ENCODE peak calls at places on chromosomes 4 and X, in eight cellular contexts. S is dorsolateral prefrontal cortex; K is NCI-H1092 treated with DMSO at 0.1 percent for 48 hours; E is right atrium auricular region; Q is stimulated activated CD4-positive, alpha-beta T cell treated with anti-CD3 and anti-CD28 coated beads, Interleukin-12 subunit alpha, Interleukin-12 subunit beta, amount 100 ng/mL, for 4 hours; V is GM23248; Y is stimulated activated naive B cell treated with anti-CD40 and anti-IgM and Interleukin-4, amounts not matched to agents 10 μg/mL and 1 μg/mL and 100 μg/mL, for 72 hours; B is EL. W is an unnamed sample.
A peak's percentile ranks its signal among the peaks of the same experiment; 100 is the strongest.

GRCh38 chr4:41160010-41160789 is 54.1 kb downstream of the APBB2 start:
- DNase-seq in S (no peak), K (no peak), E (no peak), Q (no peak), V (peak; percentile 90), Y (no peak), B (peak; percentile 97), W (peak; percentile 96)

GRCh38 chrX:73448379-73448778 is 1.5 kb downstream of the CDX4 start:
- DNase-seq in S (no peak), K (no peak), E (no peak), Q (no peak), V (peak; percentile 1), Y (no peak), B (no peak), W (no peak)

GRCh38 chr4:105436414-105436813 is 37.4 kb downstream of the PPA2 start:
- DNase-seq in S (no peak), K (no peak), E (no peak), Q (no peak), V (no peak), Y (no peak), B (no peak), W (no peak)

GRCh38 chrX:93637591-93637990 is 35.8 kb downstream of the NAP1L3 start:
- DNase-seq in S (no peak), K (no peak), E (no peak), Q (no peak), V (no peak), Y (no peak), B (no peak), W (no peak)

GRCh38 chrX:42824541-42824940 is 46.6 kb upstream of the PPP1R2C start:
- DNase-seq in S (no peak), K (no peak), E (no peak), Q (no peak), V (no peak), Y (no peak), B (no peak), W (no peak)

GRCh38 chr4:24186466-24186865 is 296.6 kb upstream of the PPARGC1A start:
- DNase-seq in S (no peak), K (no peak), E (no peak), Q (no peak), V (no peak), Y (no peak), B (no peak), W (no peak)

GRCh38 chr4:44804301-44804700 is 77.9 kb upstream of the GNPDA2 start:
- DNase-seq in S (no peak), K (no peak), E (no peak), Q (no peak), V (no peak), Y (no peak), B (no peak), W (no peak)

GRCh38 chrX:150688911-150689451 is 4.2 kb upstream of the MTMR1 start:
- DNase-seq in S (no peak), K (no peak), E (no peak), Q (no peak), V (peak; percentile 86), Y (no peak), B (peak; percentile 94), W (peak; percentile 91)

GRCh38 chr4:153556441-153556815 is 90.3 kb downstream of the TMEM131L start:
- DNase-seq in S (no peak), K (no peak), E (no peak), Q (no peak), V (no peak), Y (no peak), B (no peak), W (no peak)

GRCh38 chrX:69065451-69065850 is 99.8 kb downstream of the PJA1 start:
- DNase-seq in S (no peak), K (no peak), E (peak; percentile 53), Q (no peak), V (peak; percentile 56), Y (no peak), B (no peak), W (no peak)

GRCh38 chr4:19707876-19708275 is 543.8 kb upstream of the SLIT2 start:
- DNase-seq in S (no peak), K (no peak), E (no peak), Q (no peak), V (no peak), Y (no peak), B (no peak), W (peak; percentile 48)

GRCh38 chrX:37918703-37919102 is 71.3 kb upstream of the DYNLT3 start:
- DNase-seq in S (no peak), K (no peak), E (no peak), Q (no peak), V (no peak), Y (no peak), B (no peak), W (no peak)

GRCh38 chr4:149493492-149493891 is 322.2 kb downstream of the IQCM start:
- DNase-seq in S (no peak), K (no peak), E (no peak), Q (no peak), V (peak; percentile 7), Y (no peak), B (peak; percentile 4), W (no peak)

GRCh38 chr4:70356185-70356584 is 4.4 kb upstream of the SMR3A start:
- DNase-seq in S (no peak), K (no peak), E (no peak), Q (no peak), V (no peak), Y (no peak), B (no peak), W (no peak)

GRCh38 chr4:91840359-91840758 is 463.4 kb upstream of the GRID2 start:
- DNase-seq in S (no peak), K (peak; percentile 68), E (no peak), Q (no peak), V (no peak), Y (no peak), B (no peak), W (no peak)

GRCh38 chrX:130106071-130106470 is 4.2 kb downstream of the ELF4 start:
- DNase-seq in S (no peak), K (no peak), E (no peak), Q (no peak), V (peak; percentile 44), Y (no peak), B (no peak), W (no peak)

GRCh38 chr4:106333186-106333585 is 16.8 kb downstream of the AIMP1 start:
- DNase-seq in S (no peak), K (no peak), E (no peak), Q (no peak), V (no peak), Y (no peak), B (no peak), W (no peak)

GRCh38 chr4:94534401-94535312 is 82.9 kb downstream of the PDLIM5 start:
- DNase-seq in S (no peak), K (no peak), E (no peak), Q (no peak), V (no peak), Y (peak; percentile 2), B (no peak), W (no peak)

GRCh38 chr4:77045490-77045889 is 30.3 kb downstream of the CCNI start:
- DNase-seq in S (no peak), K (no peak), E (no peak), Q (no peak), V (peak; percentile 53), Y (no peak), B (no peak), W (no peak)

GRCh38 chr4:187993827-187994226 is 1.7 kb upstream of the ZFP42 start:
- DNase-seq in S (no peak), K (no peak), E (no peak), Q (no peak), V (no peak), Y (no peak), B (no peak), W (peak; percentile 11)

GRCh38 chr4:82524570-82525152 is 37.1 kb downstream of the TMEM150C start:
- DNase-seq in S (no peak), K (no peak), E (no peak), Q (no peak), V (no peak), Y (no peak), B (no peak), W (no peak)

GRCh38 chr4:109497511-109497910 is 62.5 kb upstream of the MCUB start:
- DNase-seq in S (no peak), K (no peak), E (no peak), Q (no peak), V (no peak), Y (no peak), B (no peak), W (no peak)

GRCh38 chr4:73692284-73692683 is 48.1 kb upstream of the CXCL8 start:
- DNase-seq in S (no peak), K (no peak), E (no peak), Q (no peak), V (peak; percentile 61), Y (no peak), B (no peak), W (no peak)

W was measured in brain microvascular endothelial cell.